ENCODE peak calls at places on chromosomes 16 and 17, in ten cellular contexts. T is H9, Y is suprapubic skin, R is tibial artery, N is PC-3, B is GM23338, Z is neural progenitor cell, C is Peyer's patch, W is endodermal cell, L is heart left ventricle. A is an unnamed sample. For H3K4me1, the result is how much of the 10 kb centered on the place peaks cover.

GRCh38 chr16:67540756-67541155 is 12.1 kb downstream of the RIPOR1 start:
- DNase-seq in T (no peak), Y (no peak), R (no peak), N (no peak), B (no peak), Z (no peak), C (no peak), W (no peak), L (no peak), A (no peak)

GRCh38 chr17:75910699-75911098 is 6.0 kb upstream of the MRPL38 start:
- DNase-seq in T (peak), Y (no peak), R (no peak), N (no peak), B (peak), Z (peak), C (no peak), W (peak), L (no peak), A (peak)

GRCh38 chr17:4833941-4834501 is 881 bp downstream of the MINK1 start:
- DNase-seq in T (no peak), Y (no peak), R (no peak), N (peak), B (peak), Z (peak), C (peak), W (peak), L (no peak), A (peak)

GRCh38 chr16:4319454-4319853 is 3.6 kb downstream of the GLIS2 start:
- DNase-seq in T (no peak), Y (no peak), R (peak), N (no peak), B (no peak), Z (no peak), C (peak), W (no peak), L (no peak), A (no peak)

GRCh38 chr16:65202461-65202860 is 80.6 kb upstream of the CDH11 start:
- DNase-seq in T (no peak), Y (no peak), R (no peak), N (peak), B (no peak), Z (no peak), C (no peak), W (no peak), L (no peak), A (no peak)

GRCh38 chr17:81228834-81229665 is 6.3 kb upstream of the CEP131 start:
- DNase-seq in T (no peak), Y (no peak), R (no peak), N (no peak), B (no peak), Z (no peak), C (no peak), W (no peak), L (peak), A (no peak)

GRCh38 chr17:17044846-17045561 is 2.7 kb downstream of the MPRIP start:
- DNase-seq in T (peak), Y (peak), R (peak), N (peak), B (peak), Z (no peak), C (no peak), W (peak), L (peak), A (peak)

GRCh38 chr16:50326835-50327465 is 41.8 kb downstream of the BRD7 start:
- DNase-seq in T (peak), Y (no peak), R (no peak), N (peak), B (peak), Z (peak), C (peak), W (peak), L (no peak), A (peak)

GRCh38 chr16:1057252-1057932 is 15.2 kb upstream of the SSTR5 start:
- DNase-seq in T (peak), Y (no peak), R (no peak), N (peak), B (peak), Z (peak), C (no peak), W (peak), L (no peak), A (peak)

GRCh38 chr17:79036609-79037008 is 12.6 kb downstream of the C1QTNF1 start:
- DNase-seq in T (no peak), Y (no peak), R (peak), N (peak), B (no peak), Z (no peak), C (no peak), W (peak), L (no peak), A (peak)

GRCh38 chr16:87765473-87765775 is 362 bp downstream of the KLHDC4 start:
- DNase-seq in T (no peak), Y (no peak), R (no peak), N (no peak), B (peak), Z (no peak), C (peak), W (no peak), L (no peak), A (peak)

GRCh38 chr17:31310260-31310659 is 3.6 kb downstream of the EVI2B start:
- DNase-seq in T (no peak), Y (no peak), R (no peak), N (no peak), B (no peak), Z (no peak), C (peak), W (no peak), L (no peak), A (no peak)

GRCh38 chr16:83403751-83404150 is 404.0 kb upstream of the HSBP1 start:
- DNase-seq in T (no peak), Y (no peak), R (no peak), N (no peak), B (no peak), Z (no peak), C (no peak), W (no peak), L (no peak), A (peak)

GRCh38 chr17:80720624-80721577 is 176.3 kb downstream of the RPTOR start:
- DNase-seq in T (no peak), Y (no peak), R (no peak), N (peak), B (no peak), Z (no peak), C (peak), W (no peak), L (no peak), A (peak)

GRCh38 chr16:55482056-55482455 is 3.1 kb downstream of the MMP2 start:
- DNase-seq in T (no peak), Y (no peak), R (no peak), N (peak), B (no peak), Z (no peak), C (no peak), W (no peak), L (no peak), A (no peak)

GRCh38 chr16:70735141-70735979 is 49.5 kb upstream of the MTSS2 start:
- DNase-seq in T (peak), Y (no peak), R (no peak), N (no peak), B (peak), Z (peak), C (no peak), W (peak), L (peak), A (no peak)

GRCh38 chr17:29124931-29125270 is 55.3 kb downstream of the MYO18A start:
- DNase-seq in T (no peak), Y (no peak), R (no peak), N (peak), B (no peak), Z (no peak), C (no peak), W (no peak), L (peak), A (no peak)

GRCh38 chr17:75878174-75878998 is at the start of gene TRIM47:
- DNase-seq in T (peak), Y (no peak), R (peak), N (peak), B (peak), Z (peak), C (peak), W (peak), L (peak), A (peak)

GRCh38 chr17:79802736-79803420 is 6.0 kb upstream of the CBX8 start:
- DNase-seq in T (peak), Y (no peak), R (no peak), N (no peak), B (peak), Z (peak), C (no peak), W (peak), L (no peak), A (no peak)

GRCh38 chr16:71670537-71670936 is 44.6 kb downstream of the MARVELD3 start:
- DNase-seq in T (no peak), Y (no peak), R (no peak), N (no peak), B (no peak), Z (no peak), C (no peak), W (no peak), L (no peak), A (no peak)

GRCh38 chr16:19027416-19027815 is 40.0 kb upstream of the COQ7 start:
- DNase-seq in T (no peak), Y (no peak), R (no peak), N (no peak), B (no peak), Z (no peak), C (no peak), W (no peak), L (no peak), A (no peak)

GRCh38 chr17:33929181-33929724 is 325.8 kb upstream of the CCL2 start:
- DNase-seq in T (peak), Y (no peak), R (no peak), N (no peak), B (peak), Z (peak), C (no peak), W (peak), L (no peak), A (no peak)

GRCh38 chr16:66728117-66728787 is 23.2 kb downstream of the DYNC1LI2 start:
- DNase-seq in T (no peak), Y (no peak), R (no peak), N (peak), B (peak), Z (peak), C (no peak), W (no peak), L (peak), A (peak)

GRCh38 chr16:57615813-57616212 is 12.6 kb upstream of the ADGRG1 start:
- DNase-seq in T (peak), Y (peak), R (peak), N (no peak), B (no peak), Z (no peak), C (no peak), W (peak), L (no peak), A (no peak)

GRCh38 chr17:34645636-34646035 is 66.3 kb downstream of the TMEM132E start:
- DNase-seq in T (no peak), Y (no peak), R (no peak), N (no peak), B (no peak), Z (no peak), C (no peak), W (no peak), L (no peak), A (peak)

GRCh38 chr16:49015189-49015540 is 266.5 kb downstream of the CBLN1 start:
- DNase-seq in T (peak), Y (no peak), R (no peak), N (no peak), B (peak), Z (peak), C (no peak), W (peak), L (no peak), A (no peak)

GRCh38 chr16:86836503-86837125 is 258.3 kb downstream of the FOXL1 start:
- DNase-seq in T (no peak), Y (no peak), R (no peak), N (peak), B (no peak), Z (no peak), C (no peak), W (no peak), L (no peak), A (peak)

GRCh38 chr17:17603178-17603894 is 11.8 kb upstream of the PEMT start:
- DNase-seq in T (no peak), Y (no peak), R (no peak), N (no peak), B (no peak), Z (no peak), C (no peak), W (peak), L (no peak), A (no peak)

GRCh38 chr16:85117418-85117817 is 5.1 kb upstream of the CIBAR2 start:
- DNase-seq in T (no peak), Y (no peak), R (no peak), N (no peak), B (no peak), Z (no peak), C (no peak), W (no peak), L (no peak), A (no peak)

GRCh38 chr17:4304417-4305027 is 40.7 kb upstream of the ANKFY1 start:
- DNase-seq in T (no peak), Y (no peak), R (no peak), N (peak), B (peak), Z (peak), C (peak), W (peak), L (peak), A (peak)

GRCh38 chr17:75658237-75658636 is 8.7 kb downstream of the RECQL5 start:
- DNase-seq in T (no peak), Y (no peak), R (no peak), N (no peak), B (no peak), Z (no peak), C (no peak), W (no peak), L (no peak), A (no peak)

GRCh38 chr16:70157105-70157476 is 16.5 kb upstream of the CLEC18C start:
- DNase-seq in T (no peak), Y (no peak), R (no peak), N (no peak), B (no peak), Z (no peak), C (no peak), W (no peak), L (no peak), A (no peak)

GRCh38 chr16:53069772-53070171 is 15.0 kb downstream of the CHD9 start:
- DNase-seq in T (no peak), Y (no peak), R (no peak), N (no peak), B (no peak), Z (no peak), C (no peak), W (no peak), L (no peak), A (no peak)

GRCh38 chr17:29567362-29568330 is 809 bp upstream of the ABHD15 start:
- DNase-seq in T (peak), Y (peak), R (peak), N (peak), B (peak), Z (peak), C (peak), W (peak), L (peak), A (peak)

DNA sequence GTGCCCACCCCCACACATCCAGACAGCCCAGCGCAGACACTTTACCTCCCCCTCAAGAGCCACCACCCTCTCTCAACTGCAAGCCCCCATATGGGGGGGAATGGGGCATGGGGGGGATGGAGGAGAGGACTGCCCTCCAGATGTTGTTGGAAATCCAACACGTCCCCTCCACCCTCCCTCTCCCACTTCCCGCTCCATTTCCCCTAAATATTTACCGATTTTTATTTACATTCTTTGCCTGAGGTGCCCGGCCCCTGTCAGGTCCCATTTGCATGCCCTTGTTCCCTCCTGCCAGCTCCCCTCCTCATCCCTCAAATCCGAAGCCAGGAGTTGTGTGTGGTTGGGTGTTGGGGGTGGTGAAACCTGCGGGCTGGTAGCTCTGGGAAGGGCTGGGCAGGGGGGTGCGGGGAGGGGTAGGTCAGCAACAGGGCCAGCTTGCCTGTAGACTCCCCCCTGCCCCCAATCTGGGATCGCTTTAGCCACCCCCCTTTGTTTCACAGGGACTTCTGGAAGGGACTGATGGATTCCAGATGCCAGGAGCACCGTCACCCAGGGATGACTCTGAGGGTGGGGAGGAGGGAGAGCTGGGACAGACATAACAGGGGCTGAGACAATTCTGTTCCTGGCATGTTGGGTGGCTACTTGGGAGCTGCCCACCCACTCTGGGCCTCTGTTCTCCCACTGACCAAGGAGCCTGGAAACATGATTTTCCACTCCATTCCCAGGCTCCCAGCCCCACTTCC is 39.7 kb upstream of the NGFR start:
- DNase-seq in T (no peak), Y (no peak), R (no peak), N (no peak), B (no peak), Z (no peak), C (no peak), W (no peak), L (no peak), A (no peak)
- H3K4me1 ChIP-seq in T (under half), Y (under half), R (under half), N (under half), B (under half), Z (under half), C (under half), W (under half), L (under half), A (under half)

GRCh38 chr17:42760652-42761581 is at the start of gene RAMP2:
- DNase-seq in T (no peak), Y (no peak), R (no peak), N (no peak), B (peak), Z (peak), C (no peak), W (peak), L (peak), A (peak)
- TF ChIP-seq CTCF in T (no peak), Y (no peak), R (no peak), N (no peak), B (no peak), Z (no peak), C (no peak), W (no peak), L (no peak), A (no peak)

GRCh38 chr17:337453-337852 is 15.2 kb downstream of the RPH3AL start:
- DNase-seq in T (peak), Y (no peak), R (no peak), N (no peak), B (no peak), Z (no peak), C (no peak), W (peak), L (no peak), A (no peak)
- H3K27ac ChIP-seq in T (no peak), Y (no peak), R (no peak), N (no peak), B (no peak), Z (no peak), C (no peak), W (no peak), L (no peak), A (no peak)

DNA sequence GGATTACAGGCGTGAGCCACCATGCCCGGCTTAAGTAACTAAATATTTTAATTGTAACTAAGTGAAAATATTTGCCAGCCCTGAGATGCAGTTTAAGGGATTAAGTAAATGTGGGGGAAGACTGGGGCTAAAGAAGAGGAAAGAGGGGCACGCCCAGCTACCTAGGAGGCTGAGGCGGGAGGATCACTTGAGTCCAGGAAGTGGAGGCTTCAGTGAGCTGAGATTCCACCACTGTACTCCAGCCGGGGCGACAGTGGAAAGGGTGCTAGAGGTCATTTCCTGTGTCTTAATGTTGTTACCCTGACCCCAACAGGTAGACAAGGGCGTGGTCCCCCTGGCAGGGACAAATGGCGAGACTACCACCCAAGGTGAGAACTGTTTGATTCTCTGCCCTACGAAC is 2.8 kb downstream of the ALDOA start:
- DNase-seq in T (no peak), Y (no peak), R (no peak), N (no peak), B (no peak), Z (no peak), C (no peak), W (no peak), L (no peak), A (no peak)
- H3K4me1 ChIP-seq in T (under half), Y (half or more), R (under half), N (under half), B (under half), Z (under half), C (under half), W (under half), L (under half), A (under half)

GRCh38 chr16:2152695-2153506 is 2.7 kb upstream of the TRAF7 start:
- DNase-seq in T (no peak), Y (peak), R (no peak), N (peak), B (peak), Z (peak), C (no peak), W (peak), L (peak), A (peak)
- TF ChIP-seq CTCF in T (no peak), Y (no peak), R (no peak), N (no peak), B (no peak), Z (no peak), C (no peak), W (no peak), L (no peak), A (no peak)

GRCh38 chr17:1180434-1180742 is 607 bp upstream of the ABR start:
- DNase-seq in T (no peak), Y (no peak), R (no peak), N (no peak), B (peak), Z (peak), C (no peak), W (no peak), L (no peak), A (no peak)
- H3K27ac ChIP-seq in T (no peak), Y (peak), R (peak), N (no peak), B (no peak), Z (no peak), C (peak), W (no peak), L (peak), A (no peak)

GRCh38 chr16:10552281-10552680 is 28.1 kb downstream of the EMP2 start:
- DNase-seq in T (no peak), Y (no peak), R (no peak), N (no peak), B (no peak), Z (no peak), C (no peak), W (no peak), L (no peak), A (no peak)
- H3K4me1 ChIP-seq in T (under half), Y (under half), R (under half), N (under half), B (under half), Z (under half), C (under half), W (under half), L (under half), A (under half)

GRCh38 chr17:61314368-61315078 is 85.1 kb upstream of the TBX2 start:
- DNase-seq in T (no peak), Y (no peak), R (peak), N (no peak), B (no peak), Z (no peak), C (no peak), W (peak), L (peak), A (peak)

GRCh38 chr17:61321344-61321743 is 78.3 kb upstream of the TBX2 start:
- DNase-seq in T (no peak), Y (no peak), R (no peak), N (no peak), B (no peak), Z (no peak), C (no peak), W (no peak), L (no peak), A (no peak)

GRCh38 chr17:61318684-61319098 is 81.0 kb upstream of the TBX2 start:
- DNase-seq in T (no peak), Y (no peak), R (no peak), N (no peak), B (no peak), Z (no peak), C (no peak), W (no peak), L (no peak), A (no peak)

GRCh38 chr17:61316633-61317032 is 83.0 kb upstream of the TBX2 start:
- DNase-seq in T (no peak), Y (no peak), R (no peak), N (no peak), B (no peak), Z (no peak), C (no peak), W (no peak), L (no peak), A (no peak)

GRCh38 chr17:61317779-61318178 is 81.9 kb upstream of the TBX2 start:
- DNase-seq in T (peak), Y (no peak), R (no peak), N (no peak), B (no peak), Z (no peak), C (no peak), W (peak), L (no peak), A (no peak)
- TF ChIP-seq CTCF in T (peak), Y (no peak), R (no peak), N (peak), B (peak), Z (no peak), C (no peak), W (peak), L (no peak), A (no peak)

GRCh38 chr17:56096026-56096807 is 57.1 kb upstream of the ANKFN1 start:
- DNase-seq in T (no peak), Y (no peak), R (no peak), N (no peak), B (no peak), Z (no peak), C (no peak), W (no peak), L (no peak), A (no peak)

GRCh38 chr17:56098746-56099145 is 54.5 kb upstream of the ANKFN1 start:
- DNase-seq in T (no peak), Y (no peak), R (no peak), N (no peak), B (no peak), Z (no peak), C (no peak), W (no peak), L (no peak), A (no peak)

GRCh38 chr17:56099649-56100048 is 53.6 kb upstream of the ANKFN1 start:
- DNase-seq in T (no peak), Y (no peak), R (no peak), N (no peak), B (no peak), Z (no peak), C (no peak), W (no peak), L (no peak), A (no peak)
- H3K27ac ChIP-seq in T (no peak), Y (no peak), R (no peak), N (no peak), B (no peak), Z (no peak), C (no peak), W (no peak), L (no peak), A (no peak)

GRCh38 chr17:43543771-43544575 is 2.2 kb downstream of the ETV4 start:
- DNase-seq in T (peak), Y (no peak), R (no peak), N (peak), B (peak), Z (no peak), C (no peak), W (peak), L (no peak), A (no peak)
- H3K4me1 ChIP-seq in T (under half), Y (half or more), R (under half), N (under half), B (half or more), Z (under half), C (under half), W (under half), L (under half), A (under half)

A was measured in cardiac muscle cell.